ENCODE peak calls at places on chromosome 1, in seven cellular contexts. M is cardiac septum; I is endodermal cell; X is lung microvascular endothelial cell; J is GM13976; N is CD4-positive, CD25-positive, alpha-beta regulatory T cell; R is naive thymus-derived CD8-positive, alpha-beta T cell. Z is an unnamed sample.

GRCh38 chr1:247297263-247298123 is 34.2 kb downstream of the ZNF496 start:
- DNase-seq in M (no peak), I (peak), X (no peak), J (no peak), N (no peak), R (no peak), Z (no peak)

GRCh38 chr1:201503397-201504176 is 3.3 kb downstream of the CSRP1 start:
- DNase-seq in M (no peak), I (peak), X (peak), J (no peak), N (no peak), R (no peak), Z (peak)

GRCh38 chr1:45444609-45445131 is 46.3 kb downstream of the TESK2 start:
- DNase-seq in M (no peak), I (no peak), X (no peak), J (no peak), N (no peak), R (no peak), Z (no peak)

GRCh38 chr1:93995837-93996526 is 86.8 kb upstream of the GCLM start:
- DNase-seq in M (no peak), I (no peak), X (no peak), J (no peak), N (no peak), R (no peak), Z (no peak)

GRCh38 chr1:239823852-239824251 is 267.8 kb upstream of the FMN2 start:
- DNase-seq in M (no peak), I (no peak), X (no peak), J (no peak), N (no peak), R (no peak), Z (no peak)

GRCh38 chr1:97739596-97740103 is 181.2 kb downstream of the DPYD start:
- DNase-seq in M (no peak), I (no peak), X (no peak), J (no peak), N (no peak), R (no peak), Z (no peak)

GRCh38 chr1:203929741-203930309 is 68.4 kb downstream of the SNRPE start:
- DNase-seq in M (no peak), I (no peak), X (no peak), J (no peak), N (no peak), R (no peak), Z (no peak)

GRCh38 chr1:221987860-221988520 is 246.1 kb upstream of the DUSP10 start:
- DNase-seq in M (no peak), I (peak), X (peak), J (no peak), N (no peak), R (no peak), Z (no peak)

GRCh38 chr1:109371271-109371739 is 26.4 kb downstream of the SORT1 start:
- DNase-seq in M (no peak), I (no peak), X (no peak), J (no peak), N (no peak), R (no peak), Z (peak)

GRCh38 chr1:92488832-92489231 is 2.1 kb upstream of the GFI1 start:
- DNase-seq in M (no peak), I (no peak), X (no peak), J (no peak), N (no peak), R (no peak), Z (no peak)

GRCh38 chr1:197776348-197777082 is 1.2 kb upstream of the DENND1B start:
- DNase-seq in M (no peak), I (no peak), X (peak), J (no peak), N (peak), R (no peak), Z (no peak)

GRCh38 chr1:95903060-95903459 is 669.0 kb downstream of the RWDD3 start:
- DNase-seq in M (no peak), I (no peak), X (no peak), J (no peak), N (no peak), R (no peak), Z (no peak)

GRCh38 chr1:205688171-205688570 is 7.9 kb upstream of the SLC45A3 start:
- DNase-seq in M (no peak), I (peak), X (no peak), J (no peak), N (no peak), R (no peak), Z (no peak)

GRCh38 chr1:185775505-185775904 is 41.3 kb downstream of the HMCN1 start:
- DNase-seq in M (no peak), I (no peak), X (no peak), J (no peak), N (no peak), R (no peak), Z (no peak)

GRCh38 chr1:235835226-235835625 is 31.5 kb downstream of the LYST start:
- DNase-seq in M (no peak), I (no peak), X (peak), J (no peak), N (no peak), R (no peak), Z (peak)

GRCh38 chr1:114043548-114043947 is 64.3 kb downstream of the OLFML3 start:
- DNase-seq in M (no peak), I (no peak), X (no peak), J (no peak), N (no peak), R (no peak), Z (no peak)